ENCODE peak calls at places on chromosome 16, in five cellular contexts. P, Z, E, G and V are unnamed samples.

GRCh38 chr16:19071811-19072777 is 4.7 kb downstream of the COQ7 start:
- DNase-seq in E (peak; percentile 67), P (peak; percentile 37), Z (no peak), G (peak; percentile 77), V (peak; percentile 70)

GRCh38 chr16:2148714-2149629 is 547 bp downstream of the RAB26 start:
- DNase-seq in E (no peak), G (no peak), P (no peak), Z (peak; percentile 79), V (peak; percentile 48)

GRCh38 chr16:55701442-55702319 is 45.9 kb downstream of the SLC6A2 start:
- DNase-seq in Z (no peak), P (peak; percentile 45), E (peak; percentile 73), G (peak; percentile 54), V (peak; percentile 76)

GRCh38 chr16:68707341-68708152 is 29.5 kb upstream of the CDH1 start:
- DNase-seq in E (peak; percentile 76), G (peak; percentile 87), P (peak; percentile 38), Z (no peak), V (peak; percentile 86)

GRCh38 chr16:56372013-56372634 is 53.2 kb downstream of the AMFR start:
- DNase-seq in G (no peak), E (no peak), Z (no peak), P (no peak), V (no peak)

GRCh38 chr16:566475-567361 is at the start of gene NHLRC4:
- DNase-seq in P (peak; percentile 83), G (peak; percentile 78), Z (no peak), E (peak; percentile 59), V (peak; percentile 69)

GRCh38 chr16:70534949-70535348 is 11.3 kb downstream of the SF3B3 start:
- DNase-seq in E (no peak), G (no peak), P (no peak), Z (no peak), V (no peak)

GRCh38 chr16:31179747-31180458 is at the start of gene FUS:
- DNase-seq in G (peak; percentile 94), E (peak; percentile 90), P (peak; percentile 90), Z (peak; percentile 97), V (peak; percentile 94)

GRCh38 chr16:56576585-56577299 is 11.9 kb downstream of the MT4 start:
- DNase-seq in P (peak; percentile 66), G (peak; percentile 90), E (peak; percentile 82), Z (peak; percentile 84), V (peak; percentile 87)

GRCh38 chr16:11379420-11379819 is 34.2 kb downstream of the RMI2 start:
- DNase-seq in Z (no peak), E (no peak), G (no peak), P (no peak), V (peak; percentile 54)

GRCh38 chr16:76204249-76204648 is 73.0 kb upstream of the CNTNAP4 start:
- DNase-seq in Z (no peak), E (no peak), G (no peak), P (no peak), V (no peak)

GRCh38 chr16:20674684-20675487 is 22.6 kb downstream of the ACSM1 start:
- DNase-seq in P (no peak), G (no peak), Z (no peak), E (no peak), V (no peak)

GRCh38 chr16:88616736-88617135 is 21.6 kb upstream of the IL17C start:
- DNase-seq in Z (no peak), G (no peak), P (no peak), E (no peak), V (no peak)

GRCh38 chr16:15811778-15812750 is 44.8 kb downstream of the MYH11 start:
- DNase-seq in E (no peak), P (no peak), G (no peak), Z (no peak), V (peak; percentile 44)

GRCh38 chr16:69443809-69444611 is 19.6 kb downstream of the CYB5B start:
- DNase-seq in P (peak; percentile 24), G (peak; percentile 27), E (no peak), Z (no peak), V (no peak)

GRCh38 chr16:19098173-19098572 is 15.6 kb upstream of the ITPRIPL2 start:
- DNase-seq in G (no peak), E (no peak), P (no peak), Z (no peak), V (no peak)

GRCh38 chr16:85105475-85105874 is 6.8 kb downstream of the CIBAR2 start:
- DNase-seq in P (no peak), E (no peak), Z (no peak), G (no peak), V (no peak)

GRCh38 chr16:20803192-20803560 is 3.1 kb downstream of the ERI2 start:
- DNase-seq in E (no peak), G (no peak), P (no peak), Z (no peak), V (no peak)

GRCh38 chr16:72371307-72372081 is 199.5 kb upstream of the PMFBP1 start:
- DNase-seq in P (no peak), Z (no peak), E (no peak), G (no peak), V (no peak)

GRCh38 chr16:78210305-78210704 is 110.9 kb downstream of the WWOX start:
- DNase-seq in E (no peak), G (no peak), P (no peak), Z (no peak), V (no peak)

GRCh38 chr16:81612351-81613170 is 166.5 kb upstream of the PLCG2 start:
- DNase-seq in E (no peak), Z (no peak), P (peak; percentile 48), G (no peak), V (no peak)

GRCh38 chr16:26765087-26765486 is 301.6 kb upstream of the C16orf82 start:
- DNase-seq in P (no peak), G (no peak), E (no peak), Z (no peak), V (no peak)

GRCh38 chr16:80806957-80807356 is 2.6 kb upstream of the CDYL2 start:
- DNase-seq in P (no peak), G (no peak), E (no peak), Z (no peak), V (no peak)

GRCh38 chr16:69413045-69413664 is 11.3 kb upstream of the CYB5B start:
- DNase-seq in P (no peak), Z (no peak), G (no peak), E (no peak), V (no peak)

GRCh38 chr16:50497592-50497991 is 50.6 kb upstream of the NKD1 start:
- DNase-seq in P (no peak), Z (no peak), G (no peak), E (peak; percentile 18), V (no peak)

DNA sequence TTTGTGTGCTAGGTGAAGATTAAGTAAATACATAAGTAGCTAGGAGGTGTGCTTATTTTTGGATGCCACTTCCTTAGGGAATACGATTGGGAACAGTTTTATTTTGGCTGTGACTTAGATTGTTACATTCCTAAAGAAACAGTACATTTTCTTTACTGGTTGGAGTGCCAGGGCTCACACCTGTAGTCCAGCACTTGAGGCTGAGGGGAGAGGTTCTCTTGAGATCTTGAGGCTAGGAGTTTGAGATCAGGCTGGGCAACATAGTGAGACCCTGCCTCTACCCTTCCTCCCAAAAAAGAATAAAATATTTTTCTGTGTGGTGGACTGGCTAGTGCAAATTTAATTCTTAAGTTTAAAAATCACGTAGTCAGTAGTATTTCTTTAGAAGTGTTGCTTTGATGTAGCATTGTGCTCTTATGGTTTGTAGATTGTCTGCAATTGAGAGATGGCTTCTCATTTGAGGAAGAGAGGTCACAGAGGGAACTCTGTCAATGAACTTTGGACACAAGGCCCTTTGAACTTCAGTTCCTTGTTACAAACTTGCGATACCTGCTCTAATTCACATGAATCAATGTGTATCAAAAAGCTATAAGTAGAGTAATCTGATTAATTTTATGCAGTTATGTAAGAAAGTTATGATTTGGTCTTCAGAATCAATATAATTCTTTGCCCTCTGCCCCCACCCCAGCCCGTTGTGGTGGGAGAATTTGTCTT is 7.1 kb downstream of the HAPSTR1 start:
- DNase-seq in E (peak; percentile 11), G (no peak), Z (no peak), P (no peak), V (no peak)
- H3K4me1 ChIP-seq in E (peaks cover 20% of the 10 kb centered on the region), G (peaks cover 72% of the 10 kb centered on the region), Z (peaks cover 90% of the 10 kb centered on the region), P (peaks cover 100% of the 10 kb centered on the region), V (peaks cover 100% of the 10 kb centered on the region)

GRCh38 chr16:86289304-86289703 is 221.0 kb upstream of the FOXF1 start:
- DNase-seq in P (no peak), Z (no peak), G (no peak), E (no peak), V (no peak)

GRCh38 chr16:86285938-86286921 is 224.1 kb upstream of the FOXF1 start:
- DNase-seq in E (no peak), G (no peak), Z (no peak), P (no peak), V (no peak)

GRCh38 chr16:86288716-86289294 is 221.5 kb upstream of the FOXF1 start:
- DNase-seq in E (no peak), G (no peak), P (no peak), Z (no peak), V (no peak)

GRCh38 chr16:86286991-86287640 is 223.2 kb upstream of the FOXF1 start:
- DNase-seq in E (no peak), G (no peak), P (no peak), Z (no peak), V (no peak)

GRCh38 chr16:86287641-86288201 is 222.6 kb upstream of the FOXF1 start:
- DNase-seq in Z (no peak), G (no peak), P (no peak), E (no peak), V (no peak)
- H3K4me3 ChIP-seq in Z (no peak overlapping the region), G (no peak overlapping the region), P (no peak overlapping the region), E (no peak overlapping the region), V (peak overlapping the region; percentile 35)

GRCh38 chr16:67246945-67247697 is at the start of gene FHOD1:
- DNase-seq in P (peak; percentile 99), Z (peak; percentile 99), G (peak; percentile 100), E (peak; percentile 99), V (peak; percentile 99)

GRCh38 chr16:67249178-67249759 is 490 bp downstream of the SLC9A5 start:
- DNase-seq in Z (no peak), G (no peak), P (no peak), E (no peak), V (no peak)

GRCh38 chr16:67249762-67250327 is 1.1 kb downstream of the SLC9A5 start:
- DNase-seq in P (no peak), E (no peak), Z (no peak), G (no peak), V (no peak)

GRCh38 chr16:67247698-67248400 is 568 bp upstream of the FHOD1 start:
- DNase-seq in G (no peak), E (no peak), P (no peak), Z (no peak), V (no peak)

DNA sequence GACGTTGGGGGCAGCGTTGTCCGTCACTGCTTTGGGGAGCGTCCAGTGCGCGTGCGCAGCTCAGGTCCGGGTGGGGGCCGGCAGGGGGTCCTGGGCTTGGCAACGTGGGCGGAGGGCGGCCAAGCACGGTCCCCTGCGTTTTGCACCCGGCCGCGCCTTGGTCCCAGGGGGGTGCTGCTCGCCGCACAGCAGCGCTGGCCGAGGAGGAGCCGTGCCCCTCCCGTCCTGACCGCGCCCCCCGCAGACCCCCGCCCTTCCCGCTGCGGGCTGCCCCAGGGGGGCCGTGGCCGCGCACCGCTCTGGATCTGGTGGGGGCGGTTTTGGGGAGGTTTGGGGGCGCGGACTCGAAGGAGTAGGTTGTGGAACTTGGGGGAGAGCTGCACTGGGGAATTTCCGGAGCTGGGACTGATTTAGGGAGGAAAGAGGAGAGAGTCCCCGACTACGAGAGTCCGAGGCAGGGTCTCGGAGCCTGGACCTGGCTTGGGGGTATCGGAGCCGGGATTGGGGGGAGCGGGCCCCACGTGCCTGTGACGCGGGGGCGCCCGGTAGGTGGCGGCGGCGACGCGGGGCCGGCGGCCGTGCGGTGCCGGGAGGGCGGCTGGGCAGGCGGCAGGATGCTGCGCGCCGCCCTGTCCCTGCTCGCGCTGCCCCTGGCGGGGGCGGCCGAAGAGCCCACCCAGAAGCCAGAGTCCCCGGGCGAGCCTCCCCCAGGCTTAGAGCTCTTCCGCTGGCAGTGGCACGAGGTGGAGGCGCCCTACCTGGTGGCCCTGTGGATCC is at the start of gene SLC9A5:
- DNase-seq in E (no peak), P (peak; percentile 32), Z (no peak), G (no peak), V (no peak)
- TF ChIP-seq CTCF in E (no peak), P (peak; percentile 38), Z (no peak), G (no peak), V (no peak)

GRCh38 chr16:8861563-8862308 is 7.1 kb downstream of the CARHSP1 start:
- DNase-seq in E (no peak), Z (no peak), P (peak; percentile 64), G (no peak), V (no peak)
- H3K4me1 ChIP-seq in E (peaks cover 51% of the 10 kb centered on the region), Z (peaks cover 39% of the 10 kb centered on the region), P (peaks cover 94% of the 10 kb centered on the region), G (peaks cover 41% of the 10 kb centered on the region), V (peaks cover 72% of the 10 kb centered on the region)